ENCODE peak calls at places on chromosome 5, in eight cellular contexts. B, F, W, G, R, J, A and T are unnamed samples.

GRCh38 chr5:127028822-127029457 is 1.4 kb downstream of the MARCHF3 start:
- DNase-seq in B (no peak), F (no peak), W (no peak), G (no peak), R (peak; percentile 34), J (peak; percentile 29), A (peak; percentile 58), T (peak; percentile 62)

GRCh38 chr5:71960196-71960595 is 147.1 kb upstream of the MAP1B start:
- DNase-seq in B (no peak), F (no peak), W (no peak), G (no peak), R (no peak), J (no peak), A (peak; percentile 36), T (no peak)

GRCh38 chr5:21919417-21920022 is 933.6 kb downstream of the CDH12 start:
- DNase-seq in B (no peak), F (peak; percentile 49), W (peak; percentile 57), G (peak; percentile 13), R (peak; percentile 15), J (peak; percentile 60), A (peak; percentile 56), T (peak; percentile 70)

GRCh38 chr5:24547127-24547526 is 97.7 kb downstream of the CDH10 start:
- DNase-seq in B (no peak), F (no peak), W (no peak), G (no peak), R (no peak), J (no peak), A (no peak), T (no peak)

GRCh38 chr5:165573445-165573844 is 2068.0 kb downstream of the MAT2B start:
- DNase-seq in B (no peak), F (no peak), W (peak; percentile 20), G (no peak), R (no peak), J (no peak), A (peak; percentile 23), T (no peak)

GRCh38 chr5:149544199-149544472 is 7.1 kb downstream of the CSNK1A1 start:
- DNase-seq in B (no peak), F (no peak), W (no peak), G (no peak), R (no peak), J (no peak), A (no peak), T (no peak)

GRCh38 chr5:154723740-154724505 is 31.3 kb upstream of the LARP1 start:
- DNase-seq in B (no peak), F (no peak), W (no peak), G (no peak), R (peak; percentile 81), J (no peak), A (peak; percentile 49), T (peak; percentile 85)

GRCh38 chr5:123283537-123283936 is 139.7 kb downstream of the CEP120 start:
- DNase-seq in B (no peak), F (no peak), W (no peak), G (no peak), R (no peak), J (no peak), A (no peak), T (no peak)

GRCh38 chr5:3349704-3350565 is 245.7 kb upstream of the IRX1 start:
- DNase-seq in B (no peak), F (no peak), W (no peak), G (no peak), R (no peak), J (no peak), A (no peak), T (no peak)

GRCh38 chr5:138753794-138754698 is 821 bp downstream of the CTNNA1 start:
- DNase-seq in B (no peak), F (peak; percentile 63), W (peak; percentile 74), G (peak; percentile 61), R (peak; percentile 96), J (peak; percentile 92), A (peak; percentile 86), T (peak; percentile 83)

GRCh38 chr5:138754699-138755057 is 1.5 kb downstream of the CTNNA1 start:
- DNase-seq in B (no peak), F (no peak), W (no peak), G (no peak), R (no peak), J (no peak), A (no peak), T (no peak)

GRCh38 chr5:138752951-138753793 is at the start of gene CTNNA1:
- DNase-seq in B (no peak), F (peak; percentile 78), W (peak; percentile 96), G (peak; percentile 87), R (peak; percentile 61), J (peak; percentile 81), A (peak; percentile 50), T (peak; percentile 68)

GRCh38 chr5:138755084-138755748 is 2.0 kb downstream of the CTNNA1 start:
- DNase-seq in B (no peak), F (peak; percentile 78), W (no peak), G (no peak), R (no peak), J (no peak), A (no peak), T (no peak)

DNA sequence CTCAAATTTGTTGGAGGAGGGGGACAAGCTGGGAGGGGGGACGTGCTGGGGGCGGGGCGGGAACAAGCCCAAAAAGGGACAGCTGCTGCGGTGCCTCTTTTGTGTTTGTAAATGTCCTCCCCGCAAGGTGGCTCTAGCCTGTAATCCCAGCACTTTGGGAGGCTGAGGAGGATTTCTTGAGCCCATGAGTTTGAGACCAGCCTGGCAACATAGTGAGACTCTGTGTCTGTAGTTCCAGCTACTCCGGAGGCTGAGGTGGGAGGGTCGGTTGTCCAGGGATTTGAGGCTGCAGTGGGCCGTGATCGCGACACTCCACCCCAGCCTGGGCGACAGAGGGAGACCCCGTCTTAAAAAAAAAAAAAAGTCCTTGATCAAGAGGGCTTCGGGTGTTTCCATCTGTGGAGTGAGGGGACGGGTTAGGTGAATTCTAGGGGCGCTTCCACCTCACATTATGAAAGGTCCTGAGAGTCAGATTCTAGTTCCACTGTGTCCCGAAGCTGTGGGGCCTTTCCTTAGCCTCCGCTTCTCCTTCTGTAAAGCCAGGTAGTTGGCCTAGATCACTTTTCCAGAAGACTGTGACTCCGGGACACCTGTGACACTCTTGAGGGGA is 779 bp upstream of the CTNNA1 start:
- DNase-seq in B (no peak), F (no peak), W (no peak), G (peak; percentile 36), R (peak; percentile 35), J (peak; percentile 17), A (no peak), T (peak; percentile 35)
- TF ChIP-seq CTCF in B (no peak), F (no peak), W (no peak), G (no peak), R (peak; percentile 15), J (no peak), A (no peak), T (peak; percentile 20)

DNA sequence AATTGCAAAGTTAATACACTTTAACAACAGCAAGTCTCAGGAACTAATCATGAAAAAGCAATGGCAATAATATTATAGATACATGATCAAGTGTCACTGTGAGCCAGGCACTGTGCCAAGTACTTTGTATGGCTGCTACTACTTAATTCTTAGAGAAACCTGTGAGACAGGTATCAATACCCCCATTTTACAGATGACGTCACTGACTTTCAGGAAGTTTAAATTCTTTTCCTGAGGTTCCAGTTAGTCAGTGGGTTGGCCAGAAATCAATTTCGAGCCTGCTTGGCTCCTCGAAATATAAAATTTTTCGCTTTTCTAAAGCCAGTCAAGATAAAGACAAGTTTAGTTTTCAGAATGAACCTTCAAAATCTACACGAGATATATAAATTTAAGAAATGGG is 130.3 kb downstream of the SLC12A2 start:
- DNase-seq in B (no peak), F (no peak), W (no peak), G (no peak), R (no peak), J (no peak), A (no peak), T (no peak)
- TF ChIP-seq CTCF in B (no peak), F (no peak), W (no peak), G (no peak), R (no peak), J (no peak), A (no peak), T (no peak)

DNA sequence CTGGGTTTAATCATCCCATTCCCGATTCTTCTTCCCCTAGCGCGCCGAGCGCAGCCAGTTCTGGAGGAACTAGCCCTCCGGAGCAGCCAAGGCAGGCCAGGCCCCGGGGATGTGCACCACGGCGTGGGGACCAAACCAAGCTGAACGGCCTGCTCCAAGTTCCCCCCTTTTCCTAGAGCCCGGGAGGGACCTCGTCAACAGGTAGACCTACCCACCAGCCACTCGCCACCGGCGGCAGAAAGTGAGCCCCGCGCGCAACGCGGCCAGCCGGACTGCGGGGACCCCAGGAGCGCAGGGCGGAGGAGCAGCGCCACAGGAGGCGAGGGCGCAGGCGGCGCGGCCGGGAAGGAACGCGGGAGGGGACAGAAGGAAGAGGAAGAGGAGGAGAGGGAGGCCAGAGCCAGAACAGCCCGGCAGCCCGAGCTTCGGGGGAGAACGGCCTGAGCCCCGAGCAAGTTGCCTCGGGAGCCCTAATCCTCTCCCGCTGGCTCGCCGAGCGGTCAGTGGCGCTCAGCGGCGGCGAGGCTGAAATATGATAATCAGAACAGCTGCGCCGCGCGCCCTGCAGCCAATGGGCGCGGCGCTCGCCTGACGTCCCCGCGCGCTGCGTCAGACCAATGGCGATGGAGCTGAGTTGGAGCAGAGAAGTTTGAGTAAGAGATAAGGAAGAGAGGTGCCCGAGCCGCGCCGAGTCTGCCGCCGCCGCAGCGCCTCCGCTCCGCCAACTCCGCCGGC is at the start of gene ISL1:
- DNase-seq in B (no peak), F (no peak), W (peak; percentile 97), G (peak; percentile 88), R (peak; percentile 86), J (peak; percentile 96), A (peak; percentile 67), T (peak; percentile 42)
- TF ChIP-seq CTCF in B (no peak), F (no peak), W (no peak), G (no peak), R (no peak), J (no peak), A (no peak), T (no peak)

GRCh38 chr5:176817864-176818377 is 7.6 kb downstream of the UNC5A start:
- DNase-seq in B (no peak), F (no peak), W (peak; percentile 49), G (peak; percentile 73), R (no peak), J (peak; percentile 70), A (peak; percentile 13), T (peak; percentile 13)
- TF ChIP-seq CTCF in B (no peak), F (no peak), W (peak; percentile 50), G (no peak), R (peak; percentile 35), J (peak; percentile 44), A (peak; percentile 29), T (peak; percentile 40)

GRCh38 chr5:135873831-135874230 is 21.8 kb downstream of the IL9 start:
- DNase-seq in B (no peak), F (no peak), W (no peak), G (no peak), R (no peak), J (no peak), A (no peak), T (no peak)
- TF ChIP-seq CTCF in B (no peak), F (no peak), W (no peak), G (no peak), R (no peak), J (no peak), A (no peak), T (no peak)

GRCh38 chr5:35436441-35437057 is 181.1 kb upstream of the SPEF2 start:
- DNase-seq in B (no peak), F (peak; percentile 52), W (peak; percentile 34), G (no peak), R (peak; percentile 42), J (peak; percentile 64), A (peak; percentile 48), T (peak; percentile 54)
- TF ChIP-seq CTCF in B (peak; percentile 8), F (peak; percentile 45), W (peak; percentile 57), G (peak; percentile 48), R (peak; percentile 63), J (peak; percentile 62), A (peak; percentile 63), T (peak; percentile 62)